ENCODE peak calls at places on chromosomes 12 and 14, in nine cellular contexts. Z is PC-3, E is GM23248, F is PC-9, T is HCT116, D is OCI-LY7, I is SK-N-SH, A is Karpas-422, U is hepatocyte. X is an unnamed sample.

GRCh38 chr14:68399971-68400370 is 392.9 kb downstream of the ZFP36L1 start:
- DNase-seq in T (no peak), I (no peak), F (no peak), D (peak; percentile 65), U (no peak), Z (no peak), E (no peak), A (no peak), X (no peak)

GRCh38 chr12:97229036-97229435 is 233.6 kb upstream of the RMST start:
- DNase-seq in Z (no peak), I (no peak), D (no peak), E (no peak), A (no peak), F (no peak), T (no peak), U (no peak), X (no peak)

GRCh38 chr12:10293570-10294227 is 14.0 kb upstream of the KLRD1 start:
- DNase-seq in I (no peak), A (no peak), T (no peak), F (no peak), U (no peak), D (peak; percentile 8), E (no peak), Z (no peak), X (no peak)

GRCh38 chr12:3747543-3747942 is 5.4 kb downstream of the CRACR2A start:
- DNase-seq in D (no peak), I (no peak), Z (no peak), F (no peak), A (no peak), U (no peak), E (no peak), T (no peak), X (no peak)

GRCh38 chr12:93174048-93174447 is 203.7 kb upstream of the NUDT4 start:
- DNase-seq in T (no peak), I (peak; percentile 19), Z (no peak), U (no peak), E (peak; percentile 78), F (no peak), D (no peak), A (no peak), X (no peak)

GRCh38 chr12:20629414-20630156 is 65.5 kb upstream of the SLCO1C1 start:
- DNase-seq in E (peak; percentile 61), D (no peak), U (peak; percentile 59), Z (peak; percentile 26), I (no peak), F (peak; percentile 50), A (no peak), T (no peak), X (peak; percentile 21)

GRCh38 chr12:70982286-70982685 is 61.7 kb upstream of the PTPRR start:
- DNase-seq in T (no peak), A (no peak), E (peak; percentile 41), D (no peak), F (no peak), I (no peak), U (no peak), Z (peak; percentile 30), X (no peak)

GRCh38 chr12:62625238-62625637 is 158.6 kb downstream of the MON2 start:
- DNase-seq in D (no peak), Z (no peak), I (no peak), T (no peak), U (peak; percentile 50), E (peak; percentile 59), A (no peak), F (no peak), X (no peak)

GRCh38 chr12:103505371-103506236 is 9.8 kb upstream of the C12orf42 start:
- DNase-seq in Z (peak; percentile 74), A (no peak), D (no peak), I (no peak), U (no peak), E (no peak), T (no peak), F (no peak), X (no peak)

GRCh38 chr12:52023976-52024688 is 17.4 kb downstream of the TAMALIN start:
- DNase-seq in E (no peak), T (no peak), U (no peak), F (no peak), A (no peak), I (no peak), D (peak; percentile 59), Z (no peak), X (no peak)

GRCh38 chr12:107418976-107419375 is 266.6 kb upstream of the PWP1 start:
- DNase-seq in I (no peak), A (no peak), F (no peak), E (no peak), D (no peak), U (no peak), T (no peak), Z (no peak), X (no peak)

GRCh38 chr14:93752980-93753561 is 35.2 kb downstream of the PRIMA1 start:
- DNase-seq in F (no peak), I (peak; percentile 42), U (no peak), Z (no peak), A (no peak), E (no peak), T (no peak), D (no peak), X (no peak)

GRCh38 chr12:55072093-55072492 is 52.3 kb downstream of the NEUROD4 start:
- DNase-seq in U (peak; percentile 55), E (peak; percentile 54), T (peak; percentile 22), Z (peak; percentile 71), D (peak; percentile 82), I (no peak), A (peak; percentile 91), F (peak; percentile 31), X (peak; percentile 78)

GRCh38 chr14:32698831-32699230 is 239.8 kb upstream of the NPAS3 start:
- DNase-seq in U (no peak), F (no peak), A (no peak), T (no peak), Z (peak; percentile 64), D (no peak), I (no peak), E (peak; percentile 58), X (no peak)

GRCh38 chr12:25903603-25904245 is 54.8 kb upstream of the RASSF8 start:
- DNase-seq in U (no peak), Z (no peak), F (no peak), E (peak; percentile 53), D (no peak), A (no peak), T (no peak), I (no peak), X (no peak)

GRCh38 chr14:63046339-63047268 is 1.3 kb upstream of the KCNH5 start:
- DNase-seq in D (no peak), T (no peak), Z (no peak), A (no peak), F (no peak), U (no peak), I (peak; percentile 9), E (no peak), X (peak; percentile 68)

GRCh38 chr12:28767836-28768348 is 381.2 kb upstream of the FAR2 start:
- DNase-seq in F (no peak), I (no peak), A (no peak), E (peak; percentile 27), Z (no peak), D (no peak), U (no peak), T (no peak), X (no peak)
- H3K4me2 ChIP-seq in F (no peak overlapping the region), I (no peak overlapping the region), A (no peak overlapping the region), E (no peak overlapping the region), Z (no peak overlapping the region), D (no peak overlapping the region), U (no peak overlapping the region), T (no peak overlapping the region), X (no peak overlapping the region)

DNA sequence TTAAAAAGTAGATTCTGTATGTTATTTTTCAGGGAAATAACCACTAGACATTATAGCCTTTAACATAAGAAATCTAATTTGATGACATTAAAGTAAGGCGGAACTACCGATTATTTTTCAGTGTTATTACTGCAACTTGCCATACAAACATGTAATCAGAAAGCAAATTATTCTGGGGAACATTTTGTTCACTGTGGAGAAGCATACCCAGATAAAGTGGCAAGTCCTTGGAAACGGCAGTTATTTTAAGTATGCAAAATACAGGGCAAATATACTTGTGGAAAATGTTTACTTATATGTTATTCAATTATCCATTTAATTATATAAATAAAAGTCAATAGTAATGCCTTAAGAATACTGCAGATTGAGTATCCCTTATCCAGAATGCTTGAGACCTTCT is 71.9 kb downstream of the FERMT2 start:
- DNase-seq in E (no peak), Z (no peak), D (no peak), T (no peak), A (no peak), U (no peak), F (no peak), I (no peak), X (no peak)
- H3K4me1 ChIP-seq in E (peaks cover 67% of the 10 kb centered on the region), Z (no peaks in the 10 kb centered on the region), D (no peaks in the 10 kb centered on the region), T (no peaks in the 10 kb centered on the region), A (no peaks in the 10 kb centered on the region), U (no peaks in the 10 kb centered on the region), F (peaks cover 4% of the 10 kb centered on the region), I (peaks cover 35% of the 10 kb centered on the region), X (peaks cover 51% of the 10 kb centered on the region)

GRCh38 chr12:47207829-47208248 is 128.1 kb upstream of the AMIGO2 start:
- DNase-seq in I (no peak), U (no peak), Z (no peak), D (peak; percentile 40), F (no peak), T (no peak), A (peak; percentile 80), E (no peak), X (no peak)
- H3K9me2 ChIP-seq in I (no peaks in the 10 kb centered on the region), U (no peaks in the 10 kb centered on the region), Z (no peaks in the 10 kb centered on the region), D (no peaks in the 10 kb centered on the region), F (no peaks in the 10 kb centered on the region), T (no peaks in the 10 kb centered on the region), A (no peaks in the 10 kb centered on the region), E (no peaks in the 10 kb centered on the region), X (no peaks in the 10 kb centered on the region)

GRCh38 chr14:51566831-51567582 is 84.7 kb upstream of the FRMD6 start:
- DNase-seq in Z (no peak), A (no peak), D (no peak), T (no peak), E (no peak), U (no peak), F (no peak), I (no peak), X (peak; percentile 12)
- H3K4me2 ChIP-seq in Z (no peak overlapping the region), A (no peak overlapping the region), D (no peak overlapping the region), T (no peak overlapping the region), E (no peak overlapping the region), U (no peak overlapping the region), F (no peak overlapping the region), I (no peak overlapping the region), X (no peak overlapping the region)

GRCh38 chr12:53060721-53061276 is 10.9 kb downstream of the TNS2 start:
- DNase-seq in U (peak; percentile 19), E (no peak), Z (no peak), A (no peak), F (no peak), T (no peak), D (no peak), I (no peak), X (no peak)
- H3K4me1 ChIP-seq in U (peaks cover 4% of the 10 kb centered on the region), E (peaks cover 20% of the 10 kb centered on the region), Z (peaks cover 19% of the 10 kb centered on the region), A (peaks cover 7% of the 10 kb centered on the region), F (peaks cover 20% of the 10 kb centered on the region), T (peaks cover 18% of the 10 kb centered on the region), D (no peaks in the 10 kb centered on the region), I (no peaks in the 10 kb centered on the region), X (no peaks in the 10 kb centered on the region)

GRCh38 chr12:79920421-79921238 is 14.3 kb downstream of the PPP1R12A start:
- DNase-seq in F (no peak), E (no peak), T (no peak), I (no peak), U (no peak), D (no peak), A (peak; percentile 68), Z (no peak), X (no peak)
- H3K9me2 ChIP-seq in F (no peaks in the 10 kb centered on the region), E (no peaks in the 10 kb centered on the region), T (no peaks in the 10 kb centered on the region), I (no peaks in the 10 kb centered on the region), U (no peaks in the 10 kb centered on the region), D (no peaks in the 10 kb centered on the region), A (no peaks in the 10 kb centered on the region), Z (no peaks in the 10 kb centered on the region), X (no peaks in the 10 kb centered on the region)